ENCODE peak calls at places on chromosomes 2 and 18, in six cellular contexts. G, X, Y, Z, V and N are unnamed samples.

GRCh38 chr2:239671471-239671870 is 270.7 kb upstream of the HDAC4 start:
- DNase-seq in G (no peak), Z (no peak), V (no peak), Y (no peak), X (no peak), N (no peak)

GRCh38 chr18:13381331-13381730 is 162.8 kb downstream of the LDLRAD4 start:
- DNase-seq in X (no peak), V (no peak), Y (no peak), Z (no peak), G (no peak), N (no peak)

GRCh38 chr2:235672720-235673119 is 178.9 kb downstream of the AGAP1 start:
- DNase-seq in Y (no peak), G (no peak), V (no peak), X (no peak), Z (no peak), N (no peak)

GRCh38 chr2:42748846-42749245 is 15.1 kb downstream of the OXER1 start:
- DNase-seq in V (no peak), Y (no peak), G (no peak), X (no peak), Z (no peak), N (no peak)

GRCh38 chr2:218406949-218407703 is 7.5 kb downstream of the CTDSP1 start:
- DNase-seq in Y (no peak), X (peak; percentile 37), Z (no peak), V (peak; percentile 79), G (peak; percentile 39), N (peak; percentile 86)

GRCh38 chr18:67151366-67151765 is 365.2 kb downstream of the DSEL start:
- DNase-seq in G (no peak), X (no peak), V (no peak), Z (no peak), Y (no peak), N (no peak)

GRCh38 chr2:190809139-190809764 is 71.4 kb upstream of the GLS start:
- DNase-seq in Z (no peak), V (peak; percentile 38), X (no peak), Y (no peak), G (no peak), N (no peak)

GRCh38 chr18:57107141-57107832 is 39.6 kb upstream of the BOD1L2 start:
- DNase-seq in Y (no peak), V (no peak), X (peak; percentile 43), Z (no peak), G (peak; percentile 48), N (peak; percentile 32)

GRCh38 chr18:59623456-59624383 is 73.5 kb downstream of the CCBE1 start:
- DNase-seq in V (no peak), G (no peak), X (peak; percentile 63), Z (no peak), Y (no peak), N (no peak)

GRCh38 chr2:232434091-232434490 is 21.9 kb upstream of the ALPI start:
- DNase-seq in Y (no peak), V (no peak), Z (no peak), X (no peak), G (no peak), N (no peak)

GRCh38 chr2:188122983-188123382 is 168.7 kb upstream of the GULP1 start:
- DNase-seq in X (peak; percentile 39), Z (no peak), G (no peak), Y (no peak), V (no peak), N (no peak)

GRCh38 chr2:112273349-112273748 is 2.0 kb upstream of the ZC3H6 start:
- DNase-seq in Y (no peak), V (no peak), X (no peak), Z (no peak), G (no peak), N (peak; percentile 33)

GRCh38 chr2:112275887-112276773 is 733 bp downstream of the ZC3H6 start:
- DNase-seq in G (peak; percentile 89), V (peak; percentile 87), Z (peak; percentile 65), Y (peak; percentile 46), X (peak; percentile 87), N (peak; percentile 90)

GRCh38 chr2:112277591-112278220 is 2.3 kb downstream of the ZC3H6 start:
- DNase-seq in Y (no peak), Z (no peak), V (no peak), G (no peak), X (no peak), N (no peak)

GRCh38 chr2:112276954-112277353 is 1.6 kb downstream of the ZC3H6 start:
- DNase-seq in Y (no peak), V (no peak), G (no peak), Z (no peak), X (no peak), N (no peak)

GRCh38 chr2:112275314-112275886 is at the start of gene ZC3H6:
- DNase-seq in G (peak; percentile 98), Y (peak; percentile 72), Z (peak; percentile 83), X (peak; percentile 98), V (peak; percentile 100), N (peak; percentile 100)
- TF ChIP-seq POLR2A in G (peak; percentile 95), Y (peak; percentile 94), Z (peak; percentile 94), X (peak; percentile 92), V (peak; percentile 89), N (peak; percentile 99)

GRCh38 chr2:11539317-11540147 is 5.7 kb downstream of the GREB1 start:
- DNase-seq in G (no peak), Z (no peak), X (no peak), V (peak; percentile 21), Y (no peak), N (no peak)
- TF ChIP-seq POLR2A in G (no peak), Z (no peak), X (no peak), V (no peak), Y (no peak), N (no peak)

GRCh38 chr2:148643998-148644884 is at the start of gene EPC2:
- DNase-seq in Z (peak; percentile 52), X (peak; percentile 80), V (peak; percentile 91), G (peak; percentile 83), Y (peak; percentile 47), N (peak; percentile 90)
- TF ChIP-seq POLR2A in Z (peak; percentile 79), X (peak; percentile 93), V (peak; percentile 41), G (peak; percentile 90), Y (peak; percentile 73), N (peak; percentile 46)

DNA sequence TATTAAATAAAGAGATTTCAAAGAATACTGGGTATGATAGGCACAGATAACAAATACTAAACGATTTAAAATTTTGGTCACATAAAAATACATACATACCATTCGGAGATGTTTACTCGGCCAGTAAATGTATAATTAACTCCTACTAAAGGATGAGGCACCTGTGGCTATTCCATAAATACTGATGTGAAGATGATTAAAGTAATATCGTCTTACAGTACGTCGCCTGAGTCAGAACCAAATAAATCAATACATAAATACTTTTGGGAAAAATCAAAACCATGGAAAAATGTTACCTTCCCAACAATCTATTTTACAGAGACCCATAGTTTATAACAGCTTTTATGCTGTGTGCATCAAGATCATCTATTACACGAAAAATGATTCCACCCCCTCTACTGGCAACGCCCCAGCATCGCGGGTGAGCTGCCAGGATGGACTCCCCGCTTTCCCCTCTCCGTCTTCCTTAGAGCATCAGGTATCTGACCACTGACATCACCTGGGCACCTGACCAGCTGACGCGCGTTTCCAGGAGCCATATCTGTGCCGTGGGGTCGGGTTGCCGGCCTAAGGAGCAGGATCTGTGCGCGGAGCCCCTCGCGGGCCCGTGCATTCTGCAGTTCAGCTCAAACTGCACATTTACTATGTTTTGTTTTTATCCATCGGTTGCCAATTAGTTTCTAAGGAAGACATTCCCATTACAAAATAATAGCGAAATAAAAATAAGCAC is 970 bp downstream of the ICA1L start:
- DNase-seq in X (peak; percentile 36), Y (peak; percentile 57), G (peak; percentile 81), Z (peak; percentile 35), V (peak; percentile 57), N (peak; percentile 70)
- TF ChIP-seq POLR2A in X (no peak), Y (peak; percentile 14), G (no peak), Z (no peak), V (no peak), N (no peak)

DNA sequence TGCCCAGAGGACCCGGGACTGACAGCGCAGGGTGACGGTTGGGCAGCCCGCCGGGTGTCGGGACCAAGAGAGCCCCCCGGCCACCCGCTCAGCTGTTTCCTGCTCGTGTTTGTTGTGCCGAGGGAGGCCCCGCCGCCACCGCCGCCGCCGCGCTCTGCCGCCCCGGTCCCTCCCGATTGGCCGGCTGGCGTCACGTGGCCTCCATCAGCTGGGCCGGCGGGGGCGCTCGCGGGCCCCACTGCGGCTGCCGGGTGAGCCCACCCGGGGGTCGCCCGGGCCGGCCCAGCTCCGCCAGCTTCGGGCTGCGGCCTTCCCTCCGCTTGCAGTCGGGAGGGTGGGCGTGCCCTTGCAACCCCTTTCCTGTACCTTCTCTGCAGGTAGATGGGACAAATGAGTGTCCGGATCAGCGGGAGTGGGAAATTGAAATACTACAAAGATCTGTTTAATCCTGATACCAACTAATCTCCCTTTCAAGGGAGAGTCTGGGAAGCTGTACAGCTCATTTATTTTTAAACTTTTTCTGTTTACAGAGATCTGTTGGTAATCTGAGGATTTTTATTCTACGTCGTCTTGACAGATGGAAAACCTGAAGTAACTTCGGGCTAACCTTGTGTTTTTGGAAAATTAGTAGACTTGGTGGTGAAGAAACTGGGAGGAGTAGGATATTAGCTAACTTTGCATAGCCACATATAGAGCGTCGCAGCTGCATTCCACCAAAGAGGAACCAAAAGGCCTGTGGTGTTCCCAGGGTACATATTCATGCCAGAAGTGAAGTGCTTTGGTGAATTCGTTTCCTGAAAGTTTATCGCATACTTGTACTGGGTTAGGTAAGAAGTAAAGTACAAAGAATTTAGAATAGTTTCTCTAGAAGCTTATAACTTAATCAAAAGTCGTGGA is 1.2 kb downstream of the YPEL5 start:
- DNase-seq in V (peak; percentile 85), Y (peak; percentile 88), Z (peak; percentile 68), X (peak; percentile 40), G (peak; percentile 70), N (peak; percentile 94)
- TF ChIP-seq POLR2A in V (peak; percentile 39), Y (no peak), Z (no peak), X (peak; percentile 14), G (no peak), N (peak; percentile 42)

DNA sequence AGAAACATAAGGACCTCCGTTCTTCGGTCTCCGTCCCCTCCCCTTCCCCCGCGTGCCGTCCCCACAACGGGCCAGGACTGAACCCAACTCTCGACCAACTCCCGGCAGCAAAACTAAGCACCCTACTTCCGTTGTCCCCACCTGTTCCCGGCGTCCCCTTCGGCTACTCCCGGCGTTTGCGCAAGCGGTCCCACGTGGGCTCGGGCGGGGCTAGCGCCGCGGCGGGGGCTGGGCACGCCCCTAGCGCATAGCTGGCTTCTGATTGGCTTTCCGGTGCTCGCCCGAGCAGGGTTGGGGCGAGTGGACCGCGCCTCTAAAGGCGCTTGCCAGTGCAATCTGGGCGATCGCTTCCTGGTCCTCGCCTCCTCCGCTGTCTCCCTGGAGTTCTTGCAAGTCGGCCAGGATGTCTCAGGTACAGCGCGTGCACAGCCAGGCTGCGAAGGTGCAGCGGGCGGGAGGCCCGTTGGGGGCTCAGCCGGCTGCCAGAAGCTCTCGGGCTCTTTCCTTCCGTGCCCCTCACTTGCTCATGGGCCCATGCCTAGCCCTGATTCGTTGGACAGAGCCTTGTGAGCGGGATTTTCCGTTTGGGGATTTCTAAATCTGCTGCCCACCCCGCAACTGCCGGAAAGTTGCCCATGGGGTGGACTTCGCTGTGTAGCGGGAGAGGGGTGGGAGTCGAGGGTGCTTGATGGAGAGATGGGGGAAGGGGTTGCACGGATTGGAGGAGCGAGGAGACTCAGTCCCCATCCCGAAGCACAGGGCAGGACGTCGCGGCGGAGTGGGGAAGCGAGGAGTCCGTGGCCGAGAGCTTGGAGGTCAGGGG is at the start of the genes C2orf76 and DBI:
- DNase-seq in V (peak; percentile 97), X (peak; percentile 93), Z (peak; percentile 93), Y (peak; percentile 91), G (peak; percentile 95), N (peak; percentile 96)
- TF ChIP-seq POLR2A in V (peak; percentile 97), X (peak; percentile 88), Z (peak; percentile 80), Y (peak; percentile 73), G (peak; percentile 89), N (peak; percentile 88)

GRCh38 chr2:177231270-177231669 is 18.7 kb downstream of the HNRNPA3 start:
- DNase-seq in G (no peak), Z (no peak), X (no peak), V (no peak), Y (no peak), N (no peak)
- TF ChIP-seq POLR2A in G (no peak), Z (no peak), X (no peak), V (no peak), Y (no peak), N (no peak)